ENCODE peak calls at places on chromosome 2, in seven cellular contexts. One of them, this sample, is unnamed. For H3K36me3, the result is how much of the 10 kb centered on the place peaks cover.

GRCh38 chr2:107808986-107809385 is 17.7 kb upstream of the RGPD4 start:
- DNase-seq in hepatocyte: no peak
- DNase-seq in tibial artery: no peak
- DNase-seq in GM23248: peak
- DNase-seq in mesendoderm: no peak
- DNase-seq in body of pancreas: peak
- DNase-seq in H1: no peak
- DNase-seq in this sample: no peak

GRCh38 chr2:201939366-201939985 is 94.2 kb upstream of the FZD7 start:
- DNase-seq in hepatocyte: no peak
- DNase-seq in tibial artery: no peak
- DNase-seq in GM23248: no peak
- DNase-seq in mesendoderm: no peak
- DNase-seq in body of pancreas: no peak
- DNase-seq in H1: no peak
- DNase-seq in this sample: no peak

GRCh38 chr2:95063401-95063958 is 38.0 kb downstream of the MAL start:
- DNase-seq in hepatocyte: no peak
- DNase-seq in tibial artery: no peak
- DNase-seq in GM23248: no peak
- DNase-seq in mesendoderm: no peak
- DNase-seq in body of pancreas: no peak
- DNase-seq in H1: no peak
- DNase-seq in this sample: no peak

GRCh38 chr2:223203971-223204370 is 152.0 kb downstream of the KCNE4 start:
- DNase-seq in hepatocyte: no peak
- DNase-seq in tibial artery: no peak
- DNase-seq in GM23248: peak
- DNase-seq in mesendoderm: no peak
- DNase-seq in body of pancreas: no peak
- DNase-seq in H1: no peak
- DNase-seq in this sample: no peak

GRCh38 chr2:30139131-30139870 is 7.5 kb upstream of the YPEL5 start:
- DNase-seq in hepatocyte: no peak
- DNase-seq in tibial artery: no peak
- DNase-seq in GM23248: no peak
- DNase-seq in mesendoderm: no peak
- DNase-seq in body of pancreas: no peak
- DNase-seq in H1: no peak
- DNase-seq in this sample: no peak

GRCh38 chr2:222613715-222614331 is 42.1 kb downstream of the FARSB start:
- DNase-seq in hepatocyte: peak
- DNase-seq in tibial artery: no peak
- DNase-seq in GM23248: peak
- DNase-seq in mesendoderm: peak
- DNase-seq in body of pancreas: no peak
- DNase-seq in H1: no peak
- DNase-seq in this sample: no peak

GRCh38 chr2:144143294-144144092 is 376.4 kb downstream of the ZEB2 start:
- DNase-seq in hepatocyte: no peak
- DNase-seq in tibial artery: no peak
- DNase-seq in GM23248: no peak
- DNase-seq in mesendoderm: no peak
- DNase-seq in body of pancreas: no peak
- DNase-seq in H1: no peak
- DNase-seq in this sample: no peak

GRCh38 chr2:214607051-214607450 is 196.2 kb downstream of the VWC2L start:
- DNase-seq in hepatocyte: no peak
- DNase-seq in tibial artery: no peak
- DNase-seq in GM23248: no peak
- DNase-seq in mesendoderm: no peak
- DNase-seq in body of pancreas: no peak
- DNase-seq in H1: no peak
- DNase-seq in this sample: no peak

GRCh38 chr2:164496421-164496820 is 124.9 kb downstream of the GRB14 start:
- DNase-seq in hepatocyte: no peak
- DNase-seq in tibial artery: no peak
- DNase-seq in GM23248: no peak
- DNase-seq in mesendoderm: no peak
- DNase-seq in body of pancreas: no peak
- DNase-seq in H1: no peak
- DNase-seq in this sample: no peak

GRCh38 chr2:9950521-9951271 is 797 bp upstream of the GRHL1 start:
- DNase-seq in hepatocyte: peak
- DNase-seq in tibial artery: no peak
- DNase-seq in GM23248: peak
- DNase-seq in mesendoderm: peak
- DNase-seq in body of pancreas: peak
- DNase-seq in H1: peak
- DNase-seq in this sample: peak

GRCh38 chr2:129880309-129880708 is 99.2 kb upstream of the RAB6C start:
- DNase-seq in hepatocyte: no peak
- DNase-seq in tibial artery: no peak
- DNase-seq in GM23248: no peak
- DNase-seq in mesendoderm: no peak
- DNase-seq in body of pancreas: no peak
- DNase-seq in H1: peak
- DNase-seq in this sample: no peak

GRCh38 chr2:145091011-145091744 is 571.3 kb upstream of the ZEB2 start:
- DNase-seq in hepatocyte: no peak
- DNase-seq in tibial artery: no peak
- DNase-seq in GM23248: peak
- DNase-seq in mesendoderm: no peak
- DNase-seq in body of pancreas: no peak
- DNase-seq in H1: no peak
- DNase-seq in this sample: no peak

GRCh38 chr2:19125876-19126275 is 232.5 kb downstream of the OSR1 start:
- DNase-seq in hepatocyte: no peak
- DNase-seq in tibial artery: no peak
- DNase-seq in GM23248: no peak
- DNase-seq in mesendoderm: no peak
- DNase-seq in body of pancreas: no peak
- DNase-seq in H1: no peak
- DNase-seq in this sample: no peak

GRCh38 chr2:207974214-207974600 is 51.1 kb downstream of the PLEKHM3 start:
- DNase-seq in hepatocyte: peak
- DNase-seq in tibial artery: no peak
- DNase-seq in GM23248: no peak
- DNase-seq in mesendoderm: peak
- DNase-seq in body of pancreas: no peak
- DNase-seq in H1: no peak
- DNase-seq in this sample: peak

GRCh38 chr2:136212426-136213378 is 94.8 kb upstream of the CXCR4 start:
- DNase-seq in hepatocyte: no peak
- DNase-seq in tibial artery: no peak
- DNase-seq in GM23248: no peak
- DNase-seq in mesendoderm: peak
- DNase-seq in body of pancreas: no peak
- DNase-seq in H1: no peak
- DNase-seq in this sample: no peak

GRCh38 chr2:47631840-47632398 is 151.0 kb upstream of the MSH6 start:
- DNase-seq in hepatocyte: peak
- DNase-seq in tibial artery: peak
- DNase-seq in GM23248: peak
- DNase-seq in mesendoderm: peak
- DNase-seq in body of pancreas: no peak
- DNase-seq in H1: no peak
- DNase-seq in this sample: no peak

GRCh38 chr2:226362991-226363390 is 436.6 kb downstream of the IRS1 start:
- DNase-seq in hepatocyte: peak
- DNase-seq in tibial artery: no peak
- DNase-seq in GM23248: peak
- DNase-seq in mesendoderm: no peak
- DNase-seq in body of pancreas: no peak
- DNase-seq in H1: no peak
- DNase-seq in this sample: no peak

GRCh38 chr2:215680605-215681598 is 245.0 kb upstream of the FN1 start:
- DNase-seq in hepatocyte: peak
- DNase-seq in tibial artery: no peak
- DNase-seq in GM23248: peak
- DNase-seq in mesendoderm: no peak
- DNase-seq in body of pancreas: no peak
- DNase-seq in H1: no peak
- DNase-seq in this sample: no peak

GRCh38 chr2:150475479-150476212 is 11.8 kb downstream of the RND3 start:
- DNase-seq in hepatocyte: no peak
- DNase-seq in tibial artery: no peak
- DNase-seq in GM23248: no peak
- DNase-seq in mesendoderm: no peak
- DNase-seq in body of pancreas: no peak
- DNase-seq in H1: no peak
- DNase-seq in this sample: no peak

GRCh38 chr2:235659767-235660322 is 166.0 kb downstream of the AGAP1 start:
- DNase-seq in hepatocyte: peak
- DNase-seq in tibial artery: no peak
- DNase-seq in GM23248: peak
- DNase-seq in mesendoderm: no peak
- DNase-seq in body of pancreas: peak
- DNase-seq in H1: no peak
- DNase-seq in this sample: no peak

GRCh38 chr2:63890678-63891077 is 49.0 kb downstream of the UGP2 start:
- DNase-seq in hepatocyte: no peak
- DNase-seq in tibial artery: no peak
- DNase-seq in GM23248: no peak
- DNase-seq in mesendoderm: peak
- DNase-seq in body of pancreas: no peak
- DNase-seq in H1: no peak
- DNase-seq in this sample: no peak

GRCh38 chr2:63891488-63892030 is 49.9 kb downstream of the UGP2 start:
- DNase-seq in hepatocyte: no peak
- DNase-seq in tibial artery: no peak
- DNase-seq in GM23248: no peak
- DNase-seq in mesendoderm: no peak
- DNase-seq in body of pancreas: no peak
- DNase-seq in H1: no peak
- DNase-seq in this sample: no peak

GRCh38 chr2:63888053-63888452 is 46.4 kb downstream of the UGP2 start:
- DNase-seq in hepatocyte: no peak
- DNase-seq in tibial artery: no peak
- DNase-seq in GM23248: no peak
- DNase-seq in mesendoderm: no peak
- DNase-seq in body of pancreas: no peak
- DNase-seq in H1: no peak
- DNase-seq in this sample: no peak

GRCh38 chr2:63886445-63886844 is 44.7 kb downstream of the UGP2 start:
- DNase-seq in hepatocyte: no peak
- DNase-seq in tibial artery: no peak
- DNase-seq in GM23248: no peak
- DNase-seq in mesendoderm: no peak
- DNase-seq in body of pancreas: no peak
- DNase-seq in H1: no peak
- DNase-seq in this sample: no peak

DNA sequence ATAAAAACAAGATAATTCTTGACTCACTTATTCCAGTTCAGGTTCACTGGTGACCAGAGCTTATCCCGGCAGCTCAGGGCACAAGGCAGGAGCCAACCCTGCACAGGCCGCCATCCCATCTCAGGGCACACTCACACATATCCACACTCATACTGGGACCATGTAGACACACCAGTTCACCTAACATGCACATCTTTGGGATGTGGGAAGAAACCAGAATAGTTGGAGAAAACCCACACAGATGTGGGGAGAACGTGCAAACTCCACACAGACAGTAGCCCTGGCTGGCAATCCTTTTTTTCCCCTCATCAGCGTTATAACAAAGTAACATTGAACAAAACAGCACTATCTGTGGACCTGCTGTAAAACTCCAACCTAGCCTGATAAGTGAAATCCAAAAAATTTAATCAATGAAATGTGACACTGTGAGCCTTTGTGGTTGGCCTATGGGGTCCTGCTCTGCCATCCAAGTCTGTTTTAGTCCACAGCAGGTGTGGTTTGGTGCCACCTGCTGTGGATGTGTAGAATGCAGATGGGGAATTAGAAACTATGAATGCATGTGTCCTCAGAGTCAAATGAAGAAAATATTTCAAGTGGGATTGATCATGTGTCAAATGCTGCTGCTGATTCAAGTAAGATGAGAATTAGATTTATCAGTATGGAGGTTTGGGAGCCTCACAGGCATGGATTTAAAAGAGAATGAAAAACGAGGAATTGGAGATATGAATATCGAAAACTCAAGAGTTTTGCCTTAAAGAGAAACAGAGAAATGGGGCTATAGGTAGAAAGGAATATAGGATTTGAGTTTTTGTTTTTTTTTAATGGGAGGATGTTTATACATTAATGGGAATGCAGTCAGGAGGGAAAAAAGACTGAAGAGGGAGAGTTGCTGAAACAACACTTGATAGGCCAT is 47.0 kb downstream of the UGP2 start:
- DNase-seq in hepatocyte: peak
- DNase-seq in tibial artery: no peak
- DNase-seq in GM23248: peak
- DNase-seq in mesendoderm: peak
- DNase-seq in body of pancreas: peak
- DNase-seq in H1: no peak
- DNase-seq in this sample: no peak
- H3K36me3 ChIP-seq in hepatocyte: under half
- H3K36me3 ChIP-seq in tibial artery: half or more
- H3K36me3 ChIP-seq in GM23248: half or more
- H3K36me3 ChIP-seq in mesendoderm: under half
- H3K36me3 ChIP-seq in body of pancreas: under half
- H3K36me3 ChIP-seq in H1: half or more
- H3K36me3 ChIP-seq in this sample: half or more

GRCh38 chr2:237551071-237551574 is 15.3 kb upstream of the PRLH start:
- DNase-seq in hepatocyte: no peak
- DNase-seq in tibial artery: no peak
- DNase-seq in GM23248: no peak
- DNase-seq in mesendoderm: no peak
- DNase-seq in body of pancreas: no peak
- DNase-seq in H1: no peak
- DNase-seq in this sample: no peak
- H3K36me3 ChIP-seq in hepatocyte: under half
- H3K36me3 ChIP-seq in tibial artery: half or more
- H3K36me3 ChIP-seq in GM23248: under half
- H3K36me3 ChIP-seq in mesendoderm: under half
- H3K36me3 ChIP-seq in body of pancreas: under half
- H3K36me3 ChIP-seq in H1: under half
- H3K36me3 ChIP-seq in this sample: half or more

DNA sequence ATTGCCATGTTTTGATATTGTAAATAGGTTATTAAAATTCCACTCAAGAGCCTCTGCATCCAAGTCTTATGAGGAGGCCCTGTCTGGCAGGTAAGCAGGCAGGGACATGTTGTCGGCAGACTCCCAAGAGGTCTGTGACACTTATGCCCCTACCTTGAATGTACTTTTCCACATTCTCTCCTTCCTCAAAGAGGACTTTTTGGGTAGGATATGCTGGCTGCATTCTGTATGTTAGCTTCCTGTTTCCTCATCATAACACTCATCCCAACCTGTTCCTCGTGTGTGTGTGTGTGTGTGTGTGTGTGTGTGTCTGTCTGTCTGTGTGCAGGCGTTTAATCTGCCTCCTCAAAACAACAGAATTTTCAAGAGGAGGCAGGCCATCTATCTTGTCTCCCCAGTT is 75.3 kb downstream of the USP40 start:
- DNase-seq in hepatocyte: no peak
- DNase-seq in tibial artery: no peak
- DNase-seq in GM23248: no peak
- DNase-seq in mesendoderm: no peak
- DNase-seq in body of pancreas: no peak
- DNase-seq in H1: no peak
- DNase-seq in this sample: no peak
- H3K36me3 ChIP-seq in hepatocyte: under half
- H3K36me3 ChIP-seq in tibial artery: half or more
- H3K36me3 ChIP-seq in GM23248: under half
- H3K36me3 ChIP-seq in mesendoderm: under half
- H3K36me3 ChIP-seq in body of pancreas: under half
- H3K36me3 ChIP-seq in H1: under half
- H3K36me3 ChIP-seq in this sample: half or more

GRCh38 chr2:189465076-189465475 is 23.8 kb downstream of the WDR75 start:
- DNase-seq in hepatocyte: no peak
- DNase-seq in tibial artery: no peak
- DNase-seq in GM23248: no peak
- DNase-seq in mesendoderm: no peak
- DNase-seq in body of pancreas: no peak
- DNase-seq in H1: no peak
- DNase-seq in this sample: no peak
- H3K36me3 ChIP-seq in hepatocyte: under half
- H3K36me3 ChIP-seq in tibial artery: half or more
- H3K36me3 ChIP-seq in GM23248: half or more
- H3K36me3 ChIP-seq in mesendoderm: under half
- H3K36me3 ChIP-seq in body of pancreas: under half
- H3K36me3 ChIP-seq in H1: half or more
- H3K36me3 ChIP-seq in this sample: half or more

This sample was measured in lower lobe of right lung.